ENCODE peak calls at places on chromosomes 4 and X, in five cellular contexts. T, D, P, V and M are unnamed samples.

GRCh38 chr4:139913398-139913990 is 240.5 kb downstream of the MAML3 start:
- DNase-seq in T (no peak), D (no peak), P (peak; percentile 46), V (no peak), M (no peak)

GRCh38 chrX:47179221-47179927 is 14.3 kb upstream of the UBA1 start:
- DNase-seq in T (peak; percentile 41), D (no peak), P (no peak), V (no peak), M (no peak)

GRCh38 chr4:48015678-48016077 is 803 bp downstream of the CNGA1 start:
- DNase-seq in T (no peak), D (no peak), P (peak; percentile 28), V (no peak), M (no peak)

GRCh38 chr4:149409186-149410056 is 406.2 kb downstream of the IQCM start:
- DNase-seq in T (peak; percentile 42), D (no peak), P (no peak), V (no peak), M (no peak)

GRCh38 chr4:20432098-20432497 is 180.4 kb downstream of the SLIT2 start:
- DNase-seq in T (no peak), D (no peak), P (no peak), V (no peak), M (no peak)

GRCh38 chr4:12138478-12138877 is 709.8 kb upstream of the HS3ST1 start:
- DNase-seq in T (no peak), D (no peak), P (no peak), V (no peak), M (no peak)

GRCh38 chr4:42655921-42656735 is 777 bp downstream of the ATP8A1 start:
- DNase-seq in T (peak; percentile 1), D (peak; percentile 37), P (peak; percentile 56), V (peak; percentile 45), M (no peak)

GRCh38 chr4:86184216-86184915 is 175.5 kb downstream of the MAPK10 start:
- DNase-seq in T (no peak), D (no peak), P (no peak), V (no peak), M (no peak)

GRCh38 chrX:11103006-11103405 is 8.1 kb upstream of the HCCS start:
- DNase-seq in T (no peak), D (no peak), P (no peak), V (no peak), M (no peak)

GRCh38 chr4:152997771-152998487 is 61.8 kb downstream of the FHDC1 start:
- DNase-seq in T (no peak), D (no peak), P (no peak), V (no peak), M (no peak)

GRCh38 chr4:98627883-98628282 is 30.5 kb downstream of the TSPAN5 start:
- DNase-seq in T (peak; percentile 81), D (no peak), P (no peak), V (no peak), M (no peak)

GRCh38 chrX:13194291-13195103 is 125.4 kb downstream of the ATXN3L start:
- DNase-seq in T (no peak), D (no peak), P (no peak), V (no peak), M (no peak)

GRCh38 chr4:17335371-17335770 is 176.5 kb downstream of the QDPR start:
- DNase-seq in T (no peak), D (no peak), P (no peak), V (no peak), M (no peak)

GRCh38 chr4:168811793-168812651 is 198.0 kb downstream of the CBR4 start:
- DNase-seq in T (peak; percentile 71), D (no peak), P (no peak), V (no peak), M (no peak)

GRCh38 chrX:78024349-78025108 is 55.1 kb upstream of the PGAM4 start:
- DNase-seq in T (no peak), D (peak; percentile 37), P (peak; percentile 71), V (no peak), M (peak; percentile 26)

GRCh38 chr4:67332627-67333026 is 212.7 kb downstream of the CENPC start:
- DNase-seq in T (no peak), D (no peak), P (no peak), V (no peak), M (no peak)

GRCh38 chr4:25815586-25815985 is 47.2 kb downstream of the SEL1L3 start:
- DNase-seq in T (no peak), D (no peak), P (no peak), V (no peak), M (no peak)

GRCh38 chrX:46310815-46311497 is 234.3 kb downstream of the ZNF674 start:
- DNase-seq in T (no peak), D (no peak), P (no peak), V (no peak), M (no peak)

GRCh38 chr4:149605601-149606378 is 209.9 kb downstream of the IQCM start:
- DNase-seq in T (no peak), D (no peak), P (no peak), V (no peak), M (no peak)

GRCh38 chrX:1465261-1466231 is 12.8 kb upstream of the ASMTL start:
- DNase-seq in T (no peak), D (no peak), P (peak; percentile 17), V (no peak), M (no peak)

GRCh38 chr4:4869731-4870483 is 10.4 kb downstream of the MSX1 start:
- DNase-seq in T (no peak), D (no peak), P (no peak), V (no peak), M (no peak)

GRCh38 chrX:106748377-106748776 is 21.9 kb downstream of the RNF128 start:
- DNase-seq in T (no peak), D (no peak), P (no peak), V (no peak), M (no peak)

GRCh38 chr4:85478576-85478975 is 3.6 kb downstream of the ARHGAP24 start:
- DNase-seq in T (peak; percentile 77), D (no peak), P (no peak), V (no peak), M (no peak)

GRCh38 chrX:39640866-39641265 is 456.9 kb downstream of the BCOR start:
- DNase-seq in T (no peak), D (no peak), P (no peak), V (no peak), M (no peak)

GRCh38 chr4:146158036-146158745 is 17.3 kb upstream of the LSM6 start:
- DNase-seq in T (no peak), D (no peak), P (no peak), V (no peak), M (no peak)

GRCh38 chr4:116092961-116093360 is 979.5 kb upstream of the NDST4 start:
- DNase-seq in T (no peak), D (no peak), P (no peak), V (no peak), M (no peak)

GRCh38 chrX:12956704-12957541 is 18.0 kb upstream of the TMSB4X start:
- DNase-seq in T (no peak), D (peak; percentile 82), P (no peak), V (no peak), M (no peak)

GRCh38 chrX:137916090-137916746 is 350.3 kb downstream of the ZIC3 start:
- DNase-seq in T (no peak), D (no peak), P (peak; percentile 26), V (no peak), M (no peak)

GRCh38 chr4:109826719-109827118 is 1.1 kb upstream of the RRH start:
- DNase-seq in T (no peak), D (peak; percentile 20), P (no peak), V (no peak), M (no peak)